ENCODE peak calls at places on chromosomes 7 and 10, in five cellular contexts. X, L, N, O and R are unnamed samples.

GRCh38 chr10:77637474-77637985 is at the start of gene KCNMA1:
- DNase-seq in X (peak; percentile 49), L (peak; percentile 48), N (no peak), O (peak; percentile 26), R (peak; percentile 64)

GRCh38 chr7:70325509-70326101 is 727.3 kb downstream of the AUTS2 start:
- DNase-seq in X (peak; percentile 77), L (peak; percentile 70), N (no peak), O (no peak), R (no peak)

GRCh38 chr10:85642082-85642420 is 724.5 kb downstream of the GRID1 start:
- DNase-seq in X (peak; percentile 27), L (no peak), N (no peak), O (no peak), R (no peak)

GRCh38 chr10:11819027-11819426 is 4.1 kb upstream of the PROSER2 start:
- DNase-seq in X (no peak), L (no peak), N (no peak), O (no peak), R (peak; percentile 47)

GRCh38 chr7:64581929-64582894 is 19.3 kb upstream of the ZNF680 start:
- DNase-seq in X (no peak), L (peak; percentile 78), N (no peak), O (no peak), R (no peak)

GRCh38 chr7:47690902-47691558 is 109.1 kb upstream of the TNS3 start:
- DNase-seq in X (peak; percentile 94), L (peak; percentile 52), N (no peak), O (no peak), R (no peak)

GRCh38 chr10:19947203-19947602 is 131.0 kb downstream of the PLXDC2 start:
- DNase-seq in X (no peak), L (no peak), N (no peak), O (no peak), R (no peak)

GRCh38 chr7:151140826-151141225 is 26.7 kb downstream of the GBX1 start:
- DNase-seq in X (no peak), L (no peak), N (no peak), O (no peak), R (no peak)

GRCh38 chr10:78672898-78673297 is 395.9 kb upstream of the ZMIZ1 start:
- DNase-seq in X (peak; percentile 65), L (peak; percentile 37), N (no peak), O (no peak), R (no peak)

GRCh38 chr7:50446542-50446960 is 3.6 kb downstream of the FIGNL1 start:
- DNase-seq in X (peak; percentile 86), L (peak; percentile 72), N (no peak), O (no peak), R (peak; percentile 86)

GRCh38 chr10:12940791-12941190 is 60.7 kb downstream of the CCDC3 start:
- DNase-seq in X (no peak), L (no peak), N (no peak), O (no peak), R (no peak)

GRCh38 chr7:130189281-130189782 is 15.9 kb downstream of the TMEM209 start:
- DNase-seq in X (peak; percentile 83), L (no peak), N (no peak), O (no peak), R (no peak)

GRCh38 chr7:83852136-83852535 is 203.2 kb upstream of the SEMA3E start:
- DNase-seq in X (no peak), L (no peak), N (peak; percentile 20), O (no peak), R (no peak)

GRCh38 chr10:84540022-84540616 is 211.7 kb downstream of the CCSER2 start:
- DNase-seq in X (peak; percentile 91), L (peak; percentile 40), N (no peak), O (no peak), R (no peak)

GRCh38 chr10:47136866-47137265 is 163.1 kb upstream of the GDF10 start:
- DNase-seq in X (peak; percentile 40), L (peak; percentile 31), N (no peak), O (no peak), R (no peak)

GRCh38 chr7:921581-922333 is 32.7 kb downstream of the ADAP1 start:
- DNase-seq in X (no peak), L (no peak), N (peak; percentile 69), O (no peak), R (no peak)

GRCh38 chr7:30650455-30650854 is 31.8 kb downstream of the CRHR2 start:
- DNase-seq in X (no peak), L (no peak), N (no peak), O (no peak), R (no peak)

GRCh38 chr10:96341219-96342182 is 17.3 kb downstream of the OPALIN start:
- DNase-seq in X (no peak), L (no peak), N (no peak), O (no peak), R (no peak)

GRCh38 chr10:30182191-30183075 is 123.0 kb upstream of the JCAD start:
- DNase-seq in X (peak; percentile 97), L (peak; percentile 91), N (no peak), O (no peak), R (peak; percentile 83)

GRCh38 chr7:30596043-30596641 is 1.5 kb downstream of the GARS1 start:
- DNase-seq in X (peak; percentile 65), L (peak; percentile 63), N (peak; percentile 51), O (peak; percentile 42), R (no peak)

GRCh38 chr10:91785851-91786250 is 12.4 kb upstream of the TNKS2 start:
- DNase-seq in X (no peak), L (no peak), N (no peak), O (no peak), R (no peak)

GRCh38 chr7:95469187-95469586 is 16.6 kb upstream of the ASB4 start:
- DNase-seq in X (no peak), L (no peak), N (no peak), O (no peak), R (no peak)

GRCh38 chr10:110398419-110399162 is 93.9 kb upstream of the SMNDC1 start:
- DNase-seq in X (peak; percentile 96), L (peak; percentile 97), N (peak; percentile 90), O (peak; percentile 54), R (peak; percentile 73)

GRCh38 chr7:92633211-92633906 is 43.2 kb upstream of the FAM133B start:
- DNase-seq in X (peak; percentile 95), L (peak; percentile 94), N (peak; percentile 56), O (peak; percentile 15), R (no peak)

GRCh38 chr7:96547371-96547811 is 162.3 kb downstream of the SEM1 start:
- DNase-seq in X (no peak), L (no peak), N (no peak), O (no peak), R (no peak)

GRCh38 chr7:86775203-86775602 is 131.5 kb downstream of the GRM3 start:
- DNase-seq in X (no peak), L (no peak), N (no peak), O (no peak), R (no peak)

GRCh38 chr7:108167460-108167859 is 37.3 kb upstream of the LAMB4 start:
- DNase-seq in X (peak; percentile 15), L (peak; percentile 87), N (no peak), O (no peak), R (no peak)
- TF ChIP-seq CTCF in X (no peak), L (no peak), N (no peak), O (no peak), R (no peak)

GRCh38 chr10:28940158-28940888 is 263.0 kb downstream of the BAMBI start:
- DNase-seq in X (no peak), L (no peak), N (no peak), O (no peak), R (no peak)
- H3K4me3 ChIP-seq in X (no peak overlapping the region), L (no peak overlapping the region), N (no peak overlapping the region), O (no peak overlapping the region), R (no peak overlapping the region)

GRCh38 chr10:101066146-101066889 is 4.5 kb downstream of the KAZALD1 start:
- DNase-seq in X (peak; percentile 61), L (peak; percentile 79), N (peak; percentile 94), O (peak; percentile 69), R (peak; percentile 96)
- TF ChIP-seq CTCF in X (peak; percentile 56), L (peak; percentile 54), N (peak; percentile 35), O (peak; percentile 9), R (peak; percentile 81)

GRCh38 chr7:6476596-6477374 is 29.0 kb upstream of the DAGLB start:
- DNase-seq in X (no peak), L (no peak), N (no peak), O (no peak), R (no peak)
- H3K4me3 ChIP-seq in X (no peak overlapping the region), L (no peak overlapping the region), N (no peak overlapping the region), O (no peak overlapping the region), R (no peak overlapping the region)